ENCODE peak calls at places on chromosome X, in seven cellular contexts. One of them, this sample, is unnamed.

GRCh38 chrX:68693481-68694410 is 46.3 kb downstream of the STARD8 start:
- DNase-seq in CD8-positive, alpha-beta memory T cell: no peak
- DNase-seq in left ventricle myocardium inferior: peak; percentile 86
- DNase-seq in neuronal stem cell: peak; percentile 59
- DNase-seq in Peyer's patch: peak; percentile 52
- DNase-seq in astrocyte of the spinal cord: peak; percentile 54
- DNase-seq in psoas muscle: peak; percentile 82
- DNase-seq in this sample: peak; percentile 71

GRCh38 chrX:42739258-42739657 is 38.7 kb downstream of the PPP1R2C start:
- DNase-seq in CD8-positive, alpha-beta memory T cell: no peak
- DNase-seq in left ventricle myocardium inferior: no peak
- DNase-seq in neuronal stem cell: no peak
- DNase-seq in Peyer's patch: no peak
- DNase-seq in astrocyte of the spinal cord: no peak
- DNase-seq in psoas muscle: no peak
- DNase-seq in this sample: no peak

GRCh38 chrX:73977542-73978169 is 326.3 kb upstream of the ZCCHC13 start:
- DNase-seq in CD8-positive, alpha-beta memory T cell: no peak
- DNase-seq in left ventricle myocardium inferior: no peak
- DNase-seq in neuronal stem cell: no peak
- DNase-seq in Peyer's patch: no peak
- DNase-seq in astrocyte of the spinal cord: peak; percentile 36
- DNase-seq in psoas muscle: no peak
- DNase-seq in this sample: no peak

GRCh38 chrX:119539872-119540271 is 25.3 kb downstream of the STEEP1 start:
- DNase-seq in CD8-positive, alpha-beta memory T cell: no peak
- DNase-seq in left ventricle myocardium inferior: no peak
- DNase-seq in neuronal stem cell: no peak
- DNase-seq in Peyer's patch: no peak
- DNase-seq in astrocyte of the spinal cord: no peak
- DNase-seq in psoas muscle: no peak
- DNase-seq in this sample: no peak

GRCh38 chrX:7286461-7286860 is 138.5 kb upstream of the PUDP start:
- DNase-seq in CD8-positive, alpha-beta memory T cell: no peak
- DNase-seq in left ventricle myocardium inferior: no peak
- DNase-seq in neuronal stem cell: no peak
- DNase-seq in Peyer's patch: no peak
- DNase-seq in astrocyte of the spinal cord: no peak
- DNase-seq in psoas muscle: no peak
- DNase-seq in this sample: no peak

GRCh38 chrX:142156567-142156966 is 48.5 kb downstream of the MAGEC2 start:
- DNase-seq in CD8-positive, alpha-beta memory T cell: no peak
- DNase-seq in left ventricle myocardium inferior: no peak
- DNase-seq in neuronal stem cell: peak; percentile 5
- DNase-seq in Peyer's patch: no peak
- DNase-seq in astrocyte of the spinal cord: no peak
- DNase-seq in psoas muscle: no peak
- DNase-seq in this sample: no peak

GRCh38 chrX:26783512-26784225 is 567.7 kb downstream of the MAGEB5 start:
- DNase-seq in CD8-positive, alpha-beta memory T cell: no peak
- DNase-seq in left ventricle myocardium inferior: no peak
- DNase-seq in neuronal stem cell: peak; percentile 0
- DNase-seq in Peyer's patch: no peak
- DNase-seq in astrocyte of the spinal cord: peak; percentile 20
- DNase-seq in psoas muscle: no peak
- DNase-seq in this sample: peak; percentile 19

GRCh38 chrX:104359124-104359523 is 104.4 kb upstream of the ESX1 start:
- DNase-seq in CD8-positive, alpha-beta memory T cell: no peak
- DNase-seq in left ventricle myocardium inferior: no peak
- DNase-seq in neuronal stem cell: no peak
- DNase-seq in Peyer's patch: no peak
- DNase-seq in astrocyte of the spinal cord: no peak
- DNase-seq in psoas muscle: no peak
- DNase-seq in this sample: no peak

GRCh38 chrX:47366051-47366722 is 4.2 kb upstream of the ZNF157 start:
- DNase-seq in CD8-positive, alpha-beta memory T cell: peak; percentile 57
- DNase-seq in left ventricle myocardium inferior: peak; percentile 42
- DNase-seq in neuronal stem cell: peak; percentile 54
- DNase-seq in Peyer's patch: peak; percentile 48
- DNase-seq in astrocyte of the spinal cord: peak; percentile 71
- DNase-seq in psoas muscle: peak; percentile 57
- DNase-seq in this sample: peak; percentile 77

GRCh38 chrX:115894087-115894486 is 276.5 kb upstream of the AGTR2 start:
- DNase-seq in CD8-positive, alpha-beta memory T cell: no peak
- DNase-seq in left ventricle myocardium inferior: no peak
- DNase-seq in neuronal stem cell: no peak
- DNase-seq in Peyer's patch: no peak
- DNase-seq in astrocyte of the spinal cord: peak; percentile 52
- DNase-seq in psoas muscle: no peak
- DNase-seq in this sample: peak; percentile 51

GRCh38 chrX:118212817-118213183 is 96.2 kb upstream of the KLHL13 start:
- DNase-seq in CD8-positive, alpha-beta memory T cell: no peak
- DNase-seq in left ventricle myocardium inferior: no peak
- DNase-seq in neuronal stem cell: no peak
- DNase-seq in Peyer's patch: no peak
- DNase-seq in astrocyte of the spinal cord: no peak
- DNase-seq in psoas muscle: no peak
- DNase-seq in this sample: no peak

GRCh38 chrX:57821703-57822375 is 88.4 kb downstream of the ZXDA start:
- DNase-seq in CD8-positive, alpha-beta memory T cell: peak; percentile 6
- DNase-seq in left ventricle myocardium inferior: no peak
- DNase-seq in neuronal stem cell: peak; percentile 11
- DNase-seq in Peyer's patch: no peak
- DNase-seq in astrocyte of the spinal cord: peak; percentile 27
- DNase-seq in psoas muscle: no peak
- DNase-seq in this sample: peak; percentile 20
- H3K4me3 ChIP-seq in CD8-positive, alpha-beta memory T cell: no peak overlapping the region
- H3K4me3 ChIP-seq in left ventricle myocardium inferior: peak overlapping the region; percentile 55
- H3K4me3 ChIP-seq in neuronal stem cell: no peak overlapping the region
- H3K4me3 ChIP-seq in Peyer's patch: no peak overlapping the region
- H3K4me3 ChIP-seq in astrocyte of the spinal cord: no peak overlapping the region
- H3K4me3 ChIP-seq in psoas muscle: peak overlapping the region; percentile 59
- H3K4me3 ChIP-seq in this sample: peak overlapping the region; percentile 33

GRCh38 chrX:22025751-22026150 is 6.4 kb upstream of the PHEX start:
- DNase-seq in CD8-positive, alpha-beta memory T cell: no peak
- DNase-seq in left ventricle myocardium inferior: no peak
- DNase-seq in neuronal stem cell: no peak
- DNase-seq in Peyer's patch: no peak
- DNase-seq in astrocyte of the spinal cord: no peak
- DNase-seq in psoas muscle: no peak
- DNase-seq in this sample: no peak
- H3K4me3 ChIP-seq in CD8-positive, alpha-beta memory T cell: no peak overlapping the region
- H3K4me3 ChIP-seq in left ventricle myocardium inferior: no peak overlapping the region
- H3K4me3 ChIP-seq in neuronal stem cell: no peak overlapping the region
- H3K4me3 ChIP-seq in Peyer's patch: no peak overlapping the region
- H3K4me3 ChIP-seq in astrocyte of the spinal cord: no peak overlapping the region
- H3K4me3 ChIP-seq in psoas muscle: no peak overlapping the region
- H3K4me3 ChIP-seq in this sample: no peak overlapping the region

GRCh38 chrX:31323658-31324057 is 251.8 kb upstream of the FTHL17 start:
- DNase-seq in CD8-positive, alpha-beta memory T cell: no peak
- DNase-seq in left ventricle myocardium inferior: no peak
- DNase-seq in neuronal stem cell: no peak
- DNase-seq in Peyer's patch: no peak
- DNase-seq in astrocyte of the spinal cord: no peak
- DNase-seq in psoas muscle: no peak
- DNase-seq in this sample: no peak

GRCh38 chrX:31320740-31321139 is 248.9 kb upstream of the FTHL17 start:
- DNase-seq in CD8-positive, alpha-beta memory T cell: no peak
- DNase-seq in left ventricle myocardium inferior: no peak
- DNase-seq in neuronal stem cell: no peak
- DNase-seq in Peyer's patch: no peak
- DNase-seq in astrocyte of the spinal cord: no peak
- DNase-seq in psoas muscle: no peak
- DNase-seq in this sample: no peak

GRCh38 chrX:31316340-31316991 is 244.6 kb upstream of the FTHL17 start:
- DNase-seq in CD8-positive, alpha-beta memory T cell: no peak
- DNase-seq in left ventricle myocardium inferior: no peak
- DNase-seq in neuronal stem cell: no peak
- DNase-seq in Peyer's patch: no peak
- DNase-seq in astrocyte of the spinal cord: no peak
- DNase-seq in psoas muscle: no peak
- DNase-seq in this sample: no peak

GRCh38 chrX:31318866-31319265 is 247.0 kb upstream of the FTHL17 start:
- DNase-seq in CD8-positive, alpha-beta memory T cell: no peak
- DNase-seq in left ventricle myocardium inferior: no peak
- DNase-seq in neuronal stem cell: no peak
- DNase-seq in Peyer's patch: no peak
- DNase-seq in astrocyte of the spinal cord: no peak
- DNase-seq in psoas muscle: no peak
- DNase-seq in this sample: no peak

DNA sequence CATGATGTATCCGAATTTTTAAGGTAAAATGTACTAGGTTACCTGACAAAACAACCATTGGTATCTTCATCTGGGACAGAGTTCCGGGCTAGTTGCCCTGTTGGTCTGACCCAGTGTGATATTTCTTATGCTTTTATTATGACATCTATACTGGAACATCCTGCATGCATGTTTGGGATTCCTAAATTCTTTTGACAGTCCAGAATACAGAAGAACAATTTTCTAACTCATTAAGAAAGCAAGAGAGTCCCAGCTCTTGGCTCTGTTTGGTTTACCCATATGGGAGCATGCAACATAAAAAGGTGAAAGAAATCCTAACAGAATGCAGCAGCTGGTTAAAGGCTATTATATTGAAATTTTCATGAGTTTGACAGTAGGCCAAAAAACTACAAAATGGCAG is 247.7 kb upstream of the FTHL17 start:
- DNase-seq in CD8-positive, alpha-beta memory T cell: no peak
- DNase-seq in left ventricle myocardium inferior: no peak
- DNase-seq in neuronal stem cell: no peak
- DNase-seq in Peyer's patch: no peak
- DNase-seq in astrocyte of the spinal cord: no peak
- DNase-seq in psoas muscle: no peak
- DNase-seq in this sample: no peak
- H3K4me3 ChIP-seq in CD8-positive, alpha-beta memory T cell: no peak overlapping the region
- H3K4me3 ChIP-seq in left ventricle myocardium inferior: no peak overlapping the region
- H3K4me3 ChIP-seq in neuronal stem cell: no peak overlapping the region
- H3K4me3 ChIP-seq in Peyer's patch: no peak overlapping the region
- H3K4me3 ChIP-seq in astrocyte of the spinal cord: no peak overlapping the region
- H3K4me3 ChIP-seq in psoas muscle: no peak overlapping the region
- H3K4me3 ChIP-seq in this sample: no peak overlapping the region

DNA sequence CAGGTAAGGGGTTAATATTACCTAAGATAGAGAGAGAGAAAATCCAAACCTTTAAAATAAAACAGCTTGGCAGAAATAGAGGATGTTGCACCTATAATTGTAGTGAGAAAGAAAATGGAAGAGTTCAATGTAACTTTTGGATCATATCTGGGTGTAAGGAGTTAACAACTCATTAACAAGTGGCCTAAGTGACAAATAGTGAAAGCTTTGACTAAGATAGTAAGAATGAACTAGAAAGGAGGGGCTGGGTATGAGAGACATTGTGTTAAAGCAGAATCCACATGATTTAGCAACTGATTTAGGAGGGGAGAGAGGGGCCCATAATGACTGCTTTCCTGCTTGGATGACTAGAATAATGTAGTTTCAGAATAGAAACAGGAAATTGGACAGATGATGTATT is 761.0 kb downstream of the IL1RAPL1 start:
- DNase-seq in CD8-positive, alpha-beta memory T cell: no peak
- DNase-seq in left ventricle myocardium inferior: no peak
- DNase-seq in neuronal stem cell: no peak
- DNase-seq in Peyer's patch: no peak
- DNase-seq in astrocyte of the spinal cord: no peak
- DNase-seq in psoas muscle: no peak
- DNase-seq in this sample: no peak
- H3K4me3 ChIP-seq in CD8-positive, alpha-beta memory T cell: no peak overlapping the region
- H3K4me3 ChIP-seq in left ventricle myocardium inferior: no peak overlapping the region
- H3K4me3 ChIP-seq in neuronal stem cell: no peak overlapping the region
- H3K4me3 ChIP-seq in Peyer's patch: no peak overlapping the region
- H3K4me3 ChIP-seq in astrocyte of the spinal cord: no peak overlapping the region
- H3K4me3 ChIP-seq in psoas muscle: no peak overlapping the region
- H3K4me3 ChIP-seq in this sample: no peak overlapping the region

GRCh38 chrX:41090568-41091238 is 5.5 kb downstream of the USP9X start:
- DNase-seq in CD8-positive, alpha-beta memory T cell: no peak
- DNase-seq in left ventricle myocardium inferior: no peak
- DNase-seq in neuronal stem cell: no peak
- DNase-seq in Peyer's patch: no peak
- DNase-seq in astrocyte of the spinal cord: no peak
- DNase-seq in psoas muscle: no peak
- DNase-seq in this sample: no peak
- H3K4me3 ChIP-seq in CD8-positive, alpha-beta memory T cell: no peak overlapping the region
- H3K4me3 ChIP-seq in left ventricle myocardium inferior: no peak overlapping the region
- H3K4me3 ChIP-seq in neuronal stem cell: no peak overlapping the region
- H3K4me3 ChIP-seq in Peyer's patch: no peak overlapping the region
- H3K4me3 ChIP-seq in astrocyte of the spinal cord: no peak overlapping the region
- H3K4me3 ChIP-seq in psoas muscle: peak overlapping the region; percentile 96
- H3K4me3 ChIP-seq in this sample: no peak overlapping the region

GRCh38 chrX:133745361-133745760 is 240.0 kb downstream of the GPC3 start:
- DNase-seq in CD8-positive, alpha-beta memory T cell: no peak
- DNase-seq in left ventricle myocardium inferior: no peak
- DNase-seq in neuronal stem cell: no peak
- DNase-seq in Peyer's patch: no peak
- DNase-seq in astrocyte of the spinal cord: no peak
- DNase-seq in psoas muscle: no peak
- DNase-seq in this sample: no peak
- H3K4me3 ChIP-seq in CD8-positive, alpha-beta memory T cell: no peak overlapping the region
- H3K4me3 ChIP-seq in left ventricle myocardium inferior: no peak overlapping the region
- H3K4me3 ChIP-seq in neuronal stem cell: no peak overlapping the region
- H3K4me3 ChIP-seq in Peyer's patch: no peak overlapping the region
- H3K4me3 ChIP-seq in astrocyte of the spinal cord: no peak overlapping the region
- H3K4me3 ChIP-seq in psoas muscle: no peak overlapping the region
- H3K4me3 ChIP-seq in this sample: no peak overlapping the region

DNA sequence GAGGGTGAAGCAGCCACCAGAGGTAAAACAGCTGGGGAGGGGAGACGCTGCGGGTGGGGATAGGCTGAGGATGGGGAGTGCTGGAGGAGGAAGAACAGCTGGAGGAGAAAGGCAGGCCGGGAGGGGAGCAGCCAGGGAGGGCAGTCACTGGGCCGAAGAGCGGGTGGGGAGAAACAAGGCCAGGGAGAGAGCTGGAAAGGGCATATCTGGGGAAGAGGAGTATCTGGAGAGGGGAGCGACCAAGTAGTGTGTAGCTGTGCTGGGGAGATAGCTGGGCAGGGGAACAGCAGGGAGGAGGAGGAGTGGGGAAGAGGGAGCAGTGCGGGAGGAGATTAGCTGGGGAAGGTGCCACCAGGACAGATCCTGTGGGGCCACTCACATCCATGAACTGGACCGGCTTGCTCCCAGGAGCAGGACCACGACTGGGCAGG is 2.7 kb downstream of the SLC38A5 start:
- DNase-seq in CD8-positive, alpha-beta memory T cell: no peak
- DNase-seq in left ventricle myocardium inferior: no peak
- DNase-seq in neuronal stem cell: no peak
- DNase-seq in Peyer's patch: no peak
- DNase-seq in astrocyte of the spinal cord: no peak
- DNase-seq in psoas muscle: no peak
- DNase-seq in this sample: no peak
- H3K4me3 ChIP-seq in CD8-positive, alpha-beta memory T cell: peak overlapping the region; percentile 74
- H3K4me3 ChIP-seq in left ventricle myocardium inferior: no peak overlapping the region
- H3K4me3 ChIP-seq in neuronal stem cell: no peak overlapping the region
- H3K4me3 ChIP-seq in Peyer's patch: no peak overlapping the region
- H3K4me3 ChIP-seq in astrocyte of the spinal cord: peak overlapping the region; percentile 23
- H3K4me3 ChIP-seq in psoas muscle: no peak overlapping the region
- H3K4me3 ChIP-seq in this sample: no peak overlapping the region

GRCh38 chrX:150548251-150548650 is 20.2 kb upstream of the MTM1 start:
- DNase-seq in CD8-positive, alpha-beta memory T cell: no peak
- DNase-seq in left ventricle myocardium inferior: no peak
- DNase-seq in neuronal stem cell: no peak
- DNase-seq in Peyer's patch: no peak
- DNase-seq in astrocyte of the spinal cord: no peak
- DNase-seq in psoas muscle: no peak
- DNase-seq in this sample: no peak
- H3K4me3 ChIP-seq in CD8-positive, alpha-beta memory T cell: no peak overlapping the region
- H3K4me3 ChIP-seq in left ventricle myocardium inferior: peak overlapping the region; percentile 59
- H3K4me3 ChIP-seq in neuronal stem cell: no peak overlapping the region
- H3K4me3 ChIP-seq in Peyer's patch: peak overlapping the region; percentile 42
- H3K4me3 ChIP-seq in astrocyte of the spinal cord: no peak overlapping the region
- H3K4me3 ChIP-seq in psoas muscle: peak overlapping the region; percentile 60
- H3K4me3 ChIP-seq in this sample: no peak overlapping the region